ENCODE peak calls at places on chromosomes 4 and X, in ten cellular contexts. One of them, this sample, is unnamed.

GRCh38 chr4:145071560-145071959 is 26.4 kb downstream of the ANAPC10 start:
- DNase-seq in iris pigment epithelial cell: no peak
- DNase-seq in HuH-7.5: no peak
- DNase-seq in stimulated activated naive B cell treated with anti-CD40 and anti-IgM and Interleukin-4, amounts not matched to agents 10 μg/mL and 1 μg/mL and 100 μg/mL, for 72 hours: no peak
- DNase-seq in H9: no peak
- DNase-seq in effector CD4-positive, alpha-beta T cell: no peak
- DNase-seq in activated gamma-delta T cell treated with Interleukin-2 at 50 U/mL for 16 hours: no peak
- DNase-seq in GM04504: no peak
- DNase-seq in anterior cingulate cortex: no peak
- DNase-seq in HT1080: no peak
- DNase-seq in this sample: no peak

GRCh38 chr4:104589264-104589868 is 94.7 kb upstream of the CXXC4 start:
- DNase-seq in stimulated activated naive B cell treated with anti-CD40 and anti-IgM and Interleukin-4, amounts not matched to agents 10 μg/mL and 1 μg/mL and 100 μg/mL, for 72 hours: no peak
- DNase-seq in iris pigment epithelial cell: peak
- DNase-seq in HT1080: no peak
- DNase-seq in anterior cingulate cortex: no peak
- DNase-seq in GM04504: no peak
- DNase-seq in effector CD4-positive, alpha-beta T cell: no peak
- DNase-seq in HuH-7.5: no peak
- DNase-seq in H9: no peak
- DNase-seq in activated gamma-delta T cell treated with Interleukin-2 at 50 U/mL for 16 hours: no peak
- DNase-seq in this sample: no peak

GRCh38 chrX:155864655-155865054 is 16.5 kb upstream of the VAMP7 start:
- DNase-seq in stimulated activated naive B cell treated with anti-CD40 and anti-IgM and Interleukin-4, amounts not matched to agents 10 μg/mL and 1 μg/mL and 100 μg/mL, for 72 hours: no peak
- DNase-seq in activated gamma-delta T cell treated with Interleukin-2 at 50 U/mL for 16 hours: no peak
- DNase-seq in anterior cingulate cortex: no peak
- DNase-seq in effector CD4-positive, alpha-beta T cell: no peak
- DNase-seq in HT1080: no peak
- DNase-seq in iris pigment epithelial cell: peak
- DNase-seq in HuH-7.5: peak
- DNase-seq in H9: no peak
- DNase-seq in GM04504: no peak
- DNase-seq in this sample: no peak

GRCh38 chr4:164359881-164360280 is 394.1 kb upstream of the SMIM31 start:
- DNase-seq in stimulated activated naive B cell treated with anti-CD40 and anti-IgM and Interleukin-4, amounts not matched to agents 10 μg/mL and 1 μg/mL and 100 μg/mL, for 72 hours: no peak
- DNase-seq in activated gamma-delta T cell treated with Interleukin-2 at 50 U/mL for 16 hours: no peak
- DNase-seq in anterior cingulate cortex: no peak
- DNase-seq in effector CD4-positive, alpha-beta T cell: no peak
- DNase-seq in H9: no peak
- DNase-seq in GM04504: no peak
- DNase-seq in HuH-7.5: no peak
- DNase-seq in iris pigment epithelial cell: no peak
- DNase-seq in HT1080: no peak
- DNase-seq in this sample: no peak

GRCh38 chr4:119212251-119212963 is at the start of gene USP53:
- DNase-seq in HT1080: peak
- DNase-seq in H9: peak
- DNase-seq in anterior cingulate cortex: peak
- DNase-seq in stimulated activated naive B cell treated with anti-CD40 and anti-IgM and Interleukin-4, amounts not matched to agents 10 μg/mL and 1 μg/mL and 100 μg/mL, for 72 hours: peak
- DNase-seq in GM04504: peak
- DNase-seq in iris pigment epithelial cell: peak
- DNase-seq in effector CD4-positive, alpha-beta T cell: peak
- DNase-seq in HuH-7.5: peak
- DNase-seq in activated gamma-delta T cell treated with Interleukin-2 at 50 U/mL for 16 hours: peak
- DNase-seq in this sample: peak

GRCh38 chr4:158065176-158065575 is 107.6 kb downstream of the GASK1B start:
- DNase-seq in HT1080: no peak
- DNase-seq in GM04504: no peak
- DNase-seq in effector CD4-positive, alpha-beta T cell: no peak
- DNase-seq in activated gamma-delta T cell treated with Interleukin-2 at 50 U/mL for 16 hours: no peak
- DNase-seq in anterior cingulate cortex: no peak
- DNase-seq in H9: no peak
- DNase-seq in stimulated activated naive B cell treated with anti-CD40 and anti-IgM and Interleukin-4, amounts not matched to agents 10 μg/mL and 1 μg/mL and 100 μg/mL, for 72 hours: no peak
- DNase-seq in iris pigment epithelial cell: no peak
- DNase-seq in HuH-7.5: no peak
- DNase-seq in this sample: no peak

GRCh38 chrX:111095974-111096870 is at the start of gene PAK3:
- DNase-seq in stimulated activated naive B cell treated with anti-CD40 and anti-IgM and Interleukin-4, amounts not matched to agents 10 μg/mL and 1 μg/mL and 100 μg/mL, for 72 hours: no peak
- DNase-seq in activated gamma-delta T cell treated with Interleukin-2 at 50 U/mL for 16 hours: no peak
- DNase-seq in effector CD4-positive, alpha-beta T cell: peak
- DNase-seq in HT1080: no peak
- DNase-seq in HuH-7.5: no peak
- DNase-seq in GM04504: no peak
- DNase-seq in H9: peak
- DNase-seq in iris pigment epithelial cell: peak
- DNase-seq in anterior cingulate cortex: peak
- DNase-seq in this sample: peak

GRCh38 chrX:48496660-48497059 is 12.1 kb upstream of the PORCN start:
- DNase-seq in H9: no peak
- DNase-seq in anterior cingulate cortex: no peak
- DNase-seq in HT1080: no peak
- DNase-seq in stimulated activated naive B cell treated with anti-CD40 and anti-IgM and Interleukin-4, amounts not matched to agents 10 μg/mL and 1 μg/mL and 100 μg/mL, for 72 hours: no peak
- DNase-seq in effector CD4-positive, alpha-beta T cell: no peak
- DNase-seq in activated gamma-delta T cell treated with Interleukin-2 at 50 U/mL for 16 hours: no peak
- DNase-seq in GM04504: no peak
- DNase-seq in HuH-7.5: no peak
- DNase-seq in iris pigment epithelial cell: no peak
- DNase-seq in this sample: no peak

GRCh38 chr4:4542824-4543485 is 1.1 kb upstream of the STX18 start:
- DNase-seq in iris pigment epithelial cell: no peak
- DNase-seq in stimulated activated naive B cell treated with anti-CD40 and anti-IgM and Interleukin-4, amounts not matched to agents 10 μg/mL and 1 μg/mL and 100 μg/mL, for 72 hours: no peak
- DNase-seq in anterior cingulate cortex: no peak
- DNase-seq in effector CD4-positive, alpha-beta T cell: no peak
- DNase-seq in HT1080: no peak
- DNase-seq in H9: no peak
- DNase-seq in activated gamma-delta T cell treated with Interleukin-2 at 50 U/mL for 16 hours: no peak
- DNase-seq in HuH-7.5: no peak
- DNase-seq in GM04504: no peak
- DNase-seq in this sample: no peak

GRCh38 chr4:24279492-24279891 is 304.9 kb downstream of the DHX15 start:
- DNase-seq in anterior cingulate cortex: no peak
- DNase-seq in effector CD4-positive, alpha-beta T cell: no peak
- DNase-seq in stimulated activated naive B cell treated with anti-CD40 and anti-IgM and Interleukin-4, amounts not matched to agents 10 μg/mL and 1 μg/mL and 100 μg/mL, for 72 hours: no peak
- DNase-seq in HT1080: no peak
- DNase-seq in iris pigment epithelial cell: no peak
- DNase-seq in activated gamma-delta T cell treated with Interleukin-2 at 50 U/mL for 16 hours: no peak
- DNase-seq in HuH-7.5: no peak
- DNase-seq in GM04504: no peak
- DNase-seq in H9: no peak
- DNase-seq in this sample: no peak

GRCh38 chrX:56429581-56429980 is 133.8 kb upstream of the UBQLN2 start:
- DNase-seq in HuH-7.5: no peak
- DNase-seq in iris pigment epithelial cell: no peak
- DNase-seq in stimulated activated naive B cell treated with anti-CD40 and anti-IgM and Interleukin-4, amounts not matched to agents 10 μg/mL and 1 μg/mL and 100 μg/mL, for 72 hours: no peak
- DNase-seq in effector CD4-positive, alpha-beta T cell: no peak
- DNase-seq in activated gamma-delta T cell treated with Interleukin-2 at 50 U/mL for 16 hours: no peak
- DNase-seq in anterior cingulate cortex: no peak
- DNase-seq in GM04504: no peak
- DNase-seq in HT1080: no peak
- DNase-seq in H9: peak
- DNase-seq in this sample: no peak

GRCh38 chr4:14254806-14255445 is 627.4 kb upstream of the BOD1L1 start:
- DNase-seq in iris pigment epithelial cell: no peak
- DNase-seq in GM04504: no peak
- DNase-seq in anterior cingulate cortex: peak
- DNase-seq in effector CD4-positive, alpha-beta T cell: no peak
- DNase-seq in HT1080: no peak
- DNase-seq in stimulated activated naive B cell treated with anti-CD40 and anti-IgM and Interleukin-4, amounts not matched to agents 10 μg/mL and 1 μg/mL and 100 μg/mL, for 72 hours: no peak
- DNase-seq in activated gamma-delta T cell treated with Interleukin-2 at 50 U/mL for 16 hours: no peak
- DNase-seq in H9: no peak
- DNase-seq in HuH-7.5: no peak
- DNase-seq in this sample: no peak

GRCh38 chr4:123102897-123103489 is 180.6 kb upstream of the NUDT6 start:
- DNase-seq in GM04504: peak
- DNase-seq in iris pigment epithelial cell: peak
- DNase-seq in HuH-7.5: peak
- DNase-seq in H9: no peak
- DNase-seq in activated gamma-delta T cell treated with Interleukin-2 at 50 U/mL for 16 hours: no peak
- DNase-seq in effector CD4-positive, alpha-beta T cell: no peak
- DNase-seq in HT1080: peak
- DNase-seq in anterior cingulate cortex: no peak
- DNase-seq in stimulated activated naive B cell treated with anti-CD40 and anti-IgM and Interleukin-4, amounts not matched to agents 10 μg/mL and 1 μg/mL and 100 μg/mL, for 72 hours: no peak
- DNase-seq in this sample: no peak

GRCh38 chr4:25500626-25501318 is 123.7 kb downstream of the ANAPC4 start:
- DNase-seq in HT1080: no peak
- DNase-seq in GM04504: no peak
- DNase-seq in anterior cingulate cortex: peak
- DNase-seq in iris pigment epithelial cell: no peak
- DNase-seq in HuH-7.5: no peak
- DNase-seq in stimulated activated naive B cell treated with anti-CD40 and anti-IgM and Interleukin-4, amounts not matched to agents 10 μg/mL and 1 μg/mL and 100 μg/mL, for 72 hours: no peak
- DNase-seq in H9: no peak
- DNase-seq in activated gamma-delta T cell treated with Interleukin-2 at 50 U/mL for 16 hours: no peak
- DNase-seq in effector CD4-positive, alpha-beta T cell: no peak
- DNase-seq in this sample: no peak

GRCh38 chrX:12007881-12008280 is 130.4 kb upstream of the FRMPD4 start:
- DNase-seq in anterior cingulate cortex: no peak
- DNase-seq in GM04504: peak
- DNase-seq in effector CD4-positive, alpha-beta T cell: no peak
- DNase-seq in stimulated activated naive B cell treated with anti-CD40 and anti-IgM and Interleukin-4, amounts not matched to agents 10 μg/mL and 1 μg/mL and 100 μg/mL, for 72 hours: no peak
- DNase-seq in iris pigment epithelial cell: peak
- DNase-seq in activated gamma-delta T cell treated with Interleukin-2 at 50 U/mL for 16 hours: no peak
- DNase-seq in H9: no peak
- DNase-seq in HuH-7.5: no peak
- DNase-seq in HT1080: peak
- DNase-seq in this sample: no peak

GRCh38 chrX:130082244-130083106 is 27.8 kb downstream of the ELF4 start:
- DNase-seq in HT1080: no peak
- DNase-seq in anterior cingulate cortex: no peak
- DNase-seq in H9: no peak
- DNase-seq in activated gamma-delta T cell treated with Interleukin-2 at 50 U/mL for 16 hours: peak
- DNase-seq in iris pigment epithelial cell: no peak
- DNase-seq in GM04504: no peak
- DNase-seq in effector CD4-positive, alpha-beta T cell: peak
- DNase-seq in HuH-7.5: no peak
- DNase-seq in stimulated activated naive B cell treated with anti-CD40 and anti-IgM and Interleukin-4, amounts not matched to agents 10 μg/mL and 1 μg/mL and 100 μg/mL, for 72 hours: peak
- DNase-seq in this sample: peak

GRCh38 chr4:99537674-99538073 is 26.2 kb downstream of the TRMT10A start:
- DNase-seq in effector CD4-positive, alpha-beta T cell: no peak
- DNase-seq in iris pigment epithelial cell: no peak
- DNase-seq in stimulated activated naive B cell treated with anti-CD40 and anti-IgM and Interleukin-4, amounts not matched to agents 10 μg/mL and 1 μg/mL and 100 μg/mL, for 72 hours: no peak
- DNase-seq in HT1080: no peak
- DNase-seq in GM04504: no peak
- DNase-seq in activated gamma-delta T cell treated with Interleukin-2 at 50 U/mL for 16 hours: no peak
- DNase-seq in HuH-7.5: no peak
- DNase-seq in H9: no peak
- DNase-seq in anterior cingulate cortex: no peak
- DNase-seq in this sample: no peak

GRCh38 chr4:109206610-109207009 is 95.8 kb downstream of the COL25A1 start:
- DNase-seq in H9: no peak
- DNase-seq in activated gamma-delta T cell treated with Interleukin-2 at 50 U/mL for 16 hours: no peak
- DNase-seq in stimulated activated naive B cell treated with anti-CD40 and anti-IgM and Interleukin-4, amounts not matched to agents 10 μg/mL and 1 μg/mL and 100 μg/mL, for 72 hours: no peak
- DNase-seq in HT1080: no peak
- DNase-seq in anterior cingulate cortex: no peak
- DNase-seq in GM04504: no peak
- DNase-seq in effector CD4-positive, alpha-beta T cell: no peak
- DNase-seq in HuH-7.5: no peak
- DNase-seq in iris pigment epithelial cell: no peak
- DNase-seq in this sample: no peak

GRCh38 chr4:103099691-103100392 is at the start of gene BDH2:
- DNase-seq in HT1080: peak
- DNase-seq in iris pigment epithelial cell: peak
- DNase-seq in effector CD4-positive, alpha-beta T cell: peak
- DNase-seq in anterior cingulate cortex: no peak
- DNase-seq in GM04504: peak
- DNase-seq in stimulated activated naive B cell treated with anti-CD40 and anti-IgM and Interleukin-4, amounts not matched to agents 10 μg/mL and 1 μg/mL and 100 μg/mL, for 72 hours: peak
- DNase-seq in activated gamma-delta T cell treated with Interleukin-2 at 50 U/mL for 16 hours: peak
- DNase-seq in H9: peak
- DNase-seq in HuH-7.5: peak
- DNase-seq in this sample: peak

GRCh38 chrX:132270699-132271098 is 51.5 kb upstream of the RAP2C start:
- DNase-seq in GM04504: peak
- DNase-seq in anterior cingulate cortex: no peak
- DNase-seq in HuH-7.5: no peak
- DNase-seq in effector CD4-positive, alpha-beta T cell: no peak
- DNase-seq in iris pigment epithelial cell: peak
- DNase-seq in HT1080: peak
- DNase-seq in activated gamma-delta T cell treated with Interleukin-2 at 50 U/mL for 16 hours: no peak
- DNase-seq in stimulated activated naive B cell treated with anti-CD40 and anti-IgM and Interleukin-4, amounts not matched to agents 10 μg/mL and 1 μg/mL and 100 μg/mL, for 72 hours: no peak
- DNase-seq in H9: no peak
- DNase-seq in this sample: no peak

This sample was measured in T follicular helper cell.